ENCODE peak calls at places on chromosomes 1 and 21, in six cellular contexts. Z is astrocyte, O is esophagus muscularis mucosa, C is AG04450, M is uterus, G is fibroblast of lung. H is an unnamed sample. For H3K27me3, the result is how much of the 10 kb centered on the place peaks cover.

GRCh38 chr21:16911166-16911607 is 601.7 kb upstream of the CXADR start:
- DNase-seq in C (no peak), Z (no peak), M (no peak), O (no peak), G (no peak), H (no peak)

GRCh38 chr1:212637902-212638301 is 29.3 kb downstream of the ATF3 start:
- DNase-seq in M (no peak), C (no peak), Z (peak), G (peak), O (no peak), H (no peak)

GRCh38 chr1:32536764-32537163 is 2.5 kb upstream of the ZBTB8A start:
- DNase-seq in G (no peak), C (no peak), Z (no peak), O (no peak), M (no peak), H (no peak)

GRCh38 chr1:204181116-204181515 is 15.0 kb upstream of the REN start:
- DNase-seq in O (no peak), G (no peak), Z (no peak), M (no peak), C (no peak), H (no peak)

GRCh38 chr1:91944087-91944486 is 5.1 kb upstream of the BRDT start:
- DNase-seq in Z (no peak), C (no peak), G (no peak), M (no peak), O (no peak), H (peak)

GRCh38 chr1:103198076-103198475 is 89.8 kb upstream of the COL11A1 start:
- DNase-seq in Z (no peak), G (no peak), C (no peak), O (no peak), M (no peak), H (no peak)

GRCh38 chr1:171421413-171422020 is 63.8 kb upstream of the PRRC2C start:
- DNase-seq in Z (no peak), M (no peak), O (peak), G (no peak), C (no peak), H (no peak)

GRCh38 chr1:200323856-200324400 is 85.9 kb downstream of the ZNF281 start:
- DNase-seq in O (no peak), G (peak), Z (peak), C (no peak), M (no peak), H (peak)

GRCh38 chr1:30700528-30701265 is 22.7 kb downstream of the MATN1 start:
- DNase-seq in M (peak), Z (peak), O (no peak), C (peak), G (peak), H (peak)

GRCh38 chr21:37682908-37683307 is 233.3 kb downstream of the KCNJ6 start:
- DNase-seq in C (no peak), O (no peak), Z (no peak), M (no peak), G (no peak), H (no peak)

GRCh38 chr21:41706678-41707077 is 60.2 kb downstream of the RIPK4 start:
- DNase-seq in M (no peak), Z (peak), O (no peak), G (peak), C (no peak), H (peak)

DNA sequence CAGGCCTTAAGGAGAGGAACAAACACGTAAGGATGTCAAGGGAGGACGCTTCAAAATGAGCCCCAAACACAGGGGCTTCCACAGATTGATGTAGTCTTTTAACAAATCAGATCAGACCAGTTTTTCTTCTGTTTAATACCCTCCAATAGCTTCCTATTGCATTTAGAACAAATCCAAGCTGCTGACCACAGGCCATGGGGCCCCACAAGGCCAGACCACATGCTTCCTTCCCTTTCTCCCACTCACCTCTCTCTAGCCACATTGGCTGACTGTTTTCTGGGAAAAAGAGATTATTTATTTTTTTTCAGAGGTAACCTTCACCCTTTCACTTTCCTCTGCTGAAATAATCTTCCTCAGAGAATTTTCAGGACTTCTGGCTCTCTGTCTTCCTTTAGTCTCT is 380.6 kb downstream of the SIPA1L2 start:
- DNase-seq in C (no peak), O (no peak), G (peak), Z (no peak), M (no peak), H (no peak)
- TF ChIP-seq CTCF in C (no peak), O (no peak), G (no peak), Z (no peak), M (no peak), H (no peak)

GRCh38 chr1:226734611-226735153 is 4.4 kb downstream of the ITPKB start:
- DNase-seq in Z (no peak), C (no peak), G (no peak), O (no peak), M (no peak), H (no peak)

GRCh38 chr1:226733876-226734414 is 5.1 kb downstream of the ITPKB start:
- DNase-seq in C (no peak), G (peak), Z (no peak), M (no peak), O (no peak), H (no peak)

GRCh38 chr1:226731257-226731893 is 7.7 kb downstream of the ITPKB start:
- DNase-seq in M (no peak), Z (no peak), G (no peak), C (no peak), O (no peak), H (no peak)

GRCh38 chr1:226733309-226733708 is 5.8 kb downstream of the ITPKB start:
- DNase-seq in O (no peak), C (no peak), G (no peak), M (no peak), Z (no peak), H (no peak)

DNA sequence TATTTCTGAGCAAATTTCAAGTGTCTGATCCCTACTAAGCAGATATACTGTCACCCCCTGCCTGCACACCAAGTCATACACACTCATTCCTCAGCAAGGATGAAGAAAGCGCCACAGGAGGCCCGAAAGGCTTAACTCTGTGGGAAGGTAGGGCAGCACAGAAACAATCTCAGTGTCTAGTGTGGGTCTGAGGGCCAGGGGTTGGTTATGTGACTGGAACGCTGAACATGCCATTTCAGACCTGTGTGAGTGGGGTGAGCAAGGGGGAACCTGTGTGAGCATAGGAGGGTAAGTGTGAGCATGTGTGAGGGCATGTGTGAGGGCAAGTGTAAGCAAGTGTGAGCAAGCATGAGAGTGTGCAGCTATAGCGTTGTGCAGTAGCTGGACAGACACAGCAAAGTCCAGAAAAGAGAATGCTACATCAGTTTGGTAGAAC is 6.2 kb downstream of the ITPKB start:
- DNase-seq in M (no peak), Z (no peak), G (no peak), O (no peak), C (no peak), H (no peak)
- H3K4me3 ChIP-seq in M (no peak), Z (no peak), G (no peak), O (peak), C (no peak), H (no peak)

GRCh38 chr1:2430592-2430973 is 18.2 kb upstream of the PEX10 start:
- DNase-seq in O (no peak), M (no peak), Z (no peak), G (no peak), C (no peak), H (no peak)

GRCh38 chr1:2431503-2431902 is 19.1 kb upstream of the PEX10 start:
- DNase-seq in Z (no peak), M (no peak), C (no peak), G (no peak), O (no peak), H (no peak)

GRCh38 chr1:2432519-2432918 is 20.2 kb upstream of the PEX10 start:
- DNase-seq in M (no peak), O (no peak), Z (no peak), G (no peak), C (no peak), H (no peak)

GRCh38 chr1:2429780-2430591 is 17.6 kb upstream of the PEX10 start:
- DNase-seq in O (no peak), M (no peak), Z (no peak), G (no peak), C (no peak), H (peak)

DNA sequence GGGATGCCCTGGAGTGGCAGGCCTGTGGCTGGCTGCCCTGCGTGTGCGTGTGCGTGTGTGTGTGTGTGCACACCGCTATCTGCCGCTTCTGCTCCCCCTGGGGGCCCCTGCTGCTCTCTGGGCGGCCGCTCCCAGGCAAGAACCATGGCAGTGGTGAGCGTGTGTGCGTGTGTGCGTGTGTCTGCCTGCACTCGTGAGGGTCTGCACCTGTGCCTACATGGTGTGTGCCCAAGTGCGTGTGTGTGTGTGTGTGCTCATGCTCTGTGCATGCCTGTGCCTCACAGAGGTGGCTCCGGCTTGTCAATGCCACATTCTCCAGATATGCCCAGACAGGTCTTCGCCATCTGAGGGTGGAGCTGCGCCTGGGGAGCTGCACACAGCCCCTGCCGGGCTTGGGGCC is 18.7 kb upstream of the PEX10 start:
- DNase-seq in G (no peak), O (no peak), M (no peak), Z (no peak), C (no peak), H (peak)
- H3K27me3 ChIP-seq in G (under half), O (under half), M (under half), Z (under half), C (under half), H (under half)

GRCh38 chr1:21319447-21320407 is 29.5 kb upstream of the ECE1 start:
- DNase-seq in M (no peak), O (no peak), C (no peak), G (no peak), Z (no peak), H (no peak)
- TF ChIP-seq CTCF in M (no peak), O (no peak), C (peak), G (no peak), Z (no peak), H (no peak)

DNA sequence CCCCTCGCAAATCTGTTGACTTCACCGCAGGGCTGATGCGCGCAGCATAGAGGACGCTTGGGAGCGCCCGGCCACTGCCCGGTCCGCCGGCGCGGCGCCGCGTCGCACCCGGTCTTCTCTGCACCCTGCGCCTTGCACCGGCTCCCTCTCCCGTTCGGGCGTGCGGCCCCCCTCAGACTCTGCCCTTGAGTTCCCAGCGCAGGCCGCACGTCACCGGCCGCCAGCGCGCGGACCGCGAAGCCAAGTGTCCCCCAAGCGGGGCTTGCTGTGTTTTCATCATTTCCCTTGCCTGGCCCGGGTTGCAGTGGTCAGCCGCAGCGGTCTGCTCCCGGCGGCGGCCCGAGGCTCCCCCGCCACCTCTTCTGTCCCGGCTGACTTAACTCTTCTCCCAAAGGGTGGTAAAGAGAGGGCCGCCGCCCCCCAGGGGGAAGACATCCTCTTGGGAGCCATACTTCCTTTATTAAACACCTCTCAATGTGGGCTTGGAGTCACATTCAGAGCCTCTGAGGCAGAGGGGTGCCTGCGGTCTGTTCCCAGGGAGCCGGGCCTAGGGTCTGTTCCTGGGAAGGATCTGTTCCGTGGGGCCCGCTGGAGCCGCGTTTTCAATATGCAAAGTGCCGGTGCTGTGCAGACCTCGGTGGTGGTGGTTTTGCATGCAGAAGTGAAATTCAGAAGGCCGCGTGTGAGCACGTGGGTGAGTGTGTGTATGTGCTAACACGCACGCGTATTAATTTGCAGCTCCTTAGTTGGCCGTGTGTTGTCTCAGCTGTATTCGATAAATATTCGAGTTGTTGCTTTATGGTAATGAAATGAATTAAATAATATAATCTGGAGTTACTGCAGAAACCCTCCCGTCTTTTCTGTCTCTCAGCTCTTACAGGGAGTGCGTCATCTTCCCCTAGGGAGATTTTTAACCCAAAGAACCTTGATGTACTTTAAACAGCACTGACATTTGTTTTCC is 17.6 kb downstream of the PBX1 start:
- DNase-seq in O (no peak), G (peak), C (peak), M (peak), Z (no peak), H (no peak)
- H3K4me3 ChIP-seq in O (peak), G (peak), C (peak), M (peak), Z (peak), H (no peak)

DNA sequence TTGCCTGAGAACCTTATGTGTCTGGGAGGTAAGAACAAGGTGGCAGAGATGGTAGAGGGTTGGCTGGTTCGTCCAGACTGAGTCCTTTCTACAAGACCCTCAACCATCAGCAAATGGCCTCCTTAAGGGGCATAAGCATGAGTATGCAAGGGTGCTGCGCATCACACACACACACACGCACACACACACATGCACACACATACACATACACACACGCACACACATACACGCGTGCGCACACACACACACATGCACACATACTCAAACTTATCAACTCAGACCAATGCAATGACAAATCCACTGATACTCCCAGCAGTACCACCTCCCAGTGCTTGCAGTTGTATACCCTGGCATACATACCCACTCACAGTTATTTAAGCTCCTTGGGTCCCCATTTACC is 57.0 kb downstream of the RHBG start:
- DNase-seq in C (no peak), M (no peak), G (no peak), Z (no peak), O (no peak), H (no peak)
- H3K27me3 ChIP-seq in C (half or more), M (under half), G (half or more), Z (half or more), O (under half), H (half or more)

DNA sequence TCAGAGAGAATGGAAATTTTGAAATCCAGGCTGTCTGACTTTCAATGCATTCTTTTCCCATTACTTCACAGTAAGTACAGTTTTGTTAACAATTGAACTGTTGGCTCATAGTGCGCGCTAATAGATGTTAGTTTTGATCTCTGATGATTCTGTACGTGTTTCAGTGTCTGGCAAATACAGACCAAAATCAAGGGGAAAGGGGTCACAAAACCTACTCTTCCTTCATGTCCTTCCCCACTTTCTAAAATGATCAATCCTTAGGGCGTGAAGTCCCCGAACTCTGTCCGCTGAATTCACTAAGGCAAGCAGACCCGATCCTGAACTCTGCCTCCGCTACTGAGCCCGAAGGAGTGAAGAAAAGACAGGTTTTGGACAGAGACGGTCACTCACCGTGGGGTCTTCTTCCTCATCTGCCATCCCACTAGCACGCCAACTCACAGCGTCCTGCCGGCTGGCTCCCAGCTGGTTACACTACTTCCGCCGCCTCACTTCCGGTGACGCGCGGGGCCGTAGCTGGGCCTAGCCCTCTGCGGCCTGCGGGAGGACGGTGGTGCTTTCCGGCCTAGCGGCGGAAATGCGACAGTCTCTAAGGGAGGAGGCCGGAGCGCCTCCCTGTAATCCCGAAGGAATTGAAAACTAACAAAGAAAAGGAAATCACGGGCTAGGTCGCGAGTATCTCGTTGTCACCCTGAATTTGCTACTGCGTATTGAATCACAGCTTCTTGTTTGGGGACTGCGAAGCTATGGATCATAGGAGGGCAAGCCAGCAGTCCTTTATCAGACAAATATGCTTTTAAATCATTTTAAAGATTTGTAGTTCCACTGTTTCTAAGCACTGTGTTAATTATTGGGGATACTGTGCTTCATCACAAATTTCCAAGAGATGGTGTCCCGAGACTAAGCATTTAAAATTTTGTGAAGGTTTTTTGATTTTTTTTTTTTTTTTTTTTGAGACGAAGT is at the start of gene TAF13:
- DNase-seq in Z (peak), M (peak), O (peak), G (peak), C (peak), H (peak)
- TF ChIP-seq CTCF in Z (no peak), M (peak), O (peak), G (peak), C (peak), H (peak)

H was measured in bronchial epithelial cell.